ENCODE peak calls at places on chromosomes 7 and 10, in seven cellular contexts. One of them, this sample, is unnamed.

GRCh38 chr7:155456772-155457543 is 971 bp upstream of the EN2 start:
- DNase-seq in foreskin fibroblast: peak
- DNase-seq in GM13977: peak
- DNase-seq in endodermal cell: peak
- DNase-seq in tibial nerve: peak
- DNase-seq in endothelial cell: peak
- DNase-seq in astrocyte of the spinal cord: peak
- DNase-seq in this sample: no peak

GRCh38 chr7:22193361-22194016 is 163.5 kb downstream of the RAPGEF5 start:
- DNase-seq in foreskin fibroblast: peak
- DNase-seq in GM13977: no peak
- DNase-seq in endodermal cell: peak
- DNase-seq in tibial nerve: no peak
- DNase-seq in endothelial cell: peak
- DNase-seq in astrocyte of the spinal cord: peak
- DNase-seq in this sample: no peak

GRCh38 chr10:18822156-18822555 is 162.9 kb downstream of the ARL5B start:
- DNase-seq in foreskin fibroblast: no peak
- DNase-seq in GM13977: no peak
- DNase-seq in endodermal cell: peak
- DNase-seq in tibial nerve: no peak
- DNase-seq in endothelial cell: peak
- DNase-seq in astrocyte of the spinal cord: peak
- DNase-seq in this sample: no peak

GRCh38 chr7:56009695-56010094 is 41.5 kb downstream of the PSPH start:
- DNase-seq in foreskin fibroblast: no peak
- DNase-seq in GM13977: no peak
- DNase-seq in endodermal cell: no peak
- DNase-seq in tibial nerve: no peak
- DNase-seq in endothelial cell: no peak
- DNase-seq in astrocyte of the spinal cord: peak
- DNase-seq in this sample: no peak

GRCh38 chr7:103447073-103447960 is 1.3 kb upstream of the SLC26A5 start:
- DNase-seq in foreskin fibroblast: peak
- DNase-seq in GM13977: peak
- DNase-seq in endodermal cell: peak
- DNase-seq in tibial nerve: no peak
- DNase-seq in endothelial cell: peak
- DNase-seq in astrocyte of the spinal cord: peak
- DNase-seq in this sample: no peak

GRCh38 chr7:55367283-55367840 is 2.2 kb downstream of the LANCL2 start:
- DNase-seq in foreskin fibroblast: no peak
- DNase-seq in GM13977: no peak
- DNase-seq in endodermal cell: no peak
- DNase-seq in tibial nerve: no peak
- DNase-seq in endothelial cell: no peak
- DNase-seq in astrocyte of the spinal cord: no peak
- DNase-seq in this sample: no peak

GRCh38 chr10:98172073-98172472 is 37.6 kb downstream of the R3HCC1L start:
- DNase-seq in foreskin fibroblast: no peak
- DNase-seq in GM13977: no peak
- DNase-seq in endodermal cell: no peak
- DNase-seq in tibial nerve: peak
- DNase-seq in endothelial cell: no peak
- DNase-seq in astrocyte of the spinal cord: peak
- DNase-seq in this sample: no peak

GRCh38 chr10:15163261-15163864 is 5.1 kb downstream of the NMT2 start:
- DNase-seq in foreskin fibroblast: no peak
- DNase-seq in GM13977: no peak
- DNase-seq in endodermal cell: no peak
- DNase-seq in tibial nerve: no peak
- DNase-seq in endothelial cell: no peak
- DNase-seq in astrocyte of the spinal cord: no peak
- DNase-seq in this sample: no peak

DNA sequence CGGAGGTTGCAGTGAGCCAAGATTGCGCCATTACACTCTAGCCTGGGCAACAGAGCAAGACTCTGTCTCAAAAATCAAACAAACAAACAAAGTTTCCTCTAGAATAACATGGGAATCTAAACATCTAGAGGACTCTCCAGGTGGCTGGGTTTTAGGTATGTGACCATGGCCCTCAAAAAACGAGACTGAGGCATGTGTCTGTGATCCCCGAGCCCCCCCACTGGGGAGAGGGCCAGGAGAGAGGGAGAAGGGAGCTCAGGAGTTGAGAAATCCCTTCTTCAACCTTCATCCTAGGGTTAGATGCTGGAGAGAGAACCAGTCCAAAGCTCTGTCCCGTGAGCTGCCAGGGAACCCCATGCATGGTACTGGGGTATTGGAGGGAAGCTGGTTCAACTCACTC is 188.0 kb upstream of the LYZL2 start:
- DNase-seq in foreskin fibroblast: no peak
- DNase-seq in GM13977: no peak
- DNase-seq in endodermal cell: no peak
- DNase-seq in tibial nerve: no peak
- DNase-seq in endothelial cell: no peak
- DNase-seq in astrocyte of the spinal cord: no peak
- DNase-seq in this sample: no peak
- TF ChIP-seq CTCF in foreskin fibroblast: no peak
- TF ChIP-seq CTCF in GM13977: no peak
- TF ChIP-seq CTCF in endodermal cell: no peak
- TF ChIP-seq CTCF in tibial nerve: no peak
- TF ChIP-seq CTCF in endothelial cell: no peak
- TF ChIP-seq CTCF in astrocyte of the spinal cord: no peak
- TF ChIP-seq CTCF in this sample: no peak

DNA sequence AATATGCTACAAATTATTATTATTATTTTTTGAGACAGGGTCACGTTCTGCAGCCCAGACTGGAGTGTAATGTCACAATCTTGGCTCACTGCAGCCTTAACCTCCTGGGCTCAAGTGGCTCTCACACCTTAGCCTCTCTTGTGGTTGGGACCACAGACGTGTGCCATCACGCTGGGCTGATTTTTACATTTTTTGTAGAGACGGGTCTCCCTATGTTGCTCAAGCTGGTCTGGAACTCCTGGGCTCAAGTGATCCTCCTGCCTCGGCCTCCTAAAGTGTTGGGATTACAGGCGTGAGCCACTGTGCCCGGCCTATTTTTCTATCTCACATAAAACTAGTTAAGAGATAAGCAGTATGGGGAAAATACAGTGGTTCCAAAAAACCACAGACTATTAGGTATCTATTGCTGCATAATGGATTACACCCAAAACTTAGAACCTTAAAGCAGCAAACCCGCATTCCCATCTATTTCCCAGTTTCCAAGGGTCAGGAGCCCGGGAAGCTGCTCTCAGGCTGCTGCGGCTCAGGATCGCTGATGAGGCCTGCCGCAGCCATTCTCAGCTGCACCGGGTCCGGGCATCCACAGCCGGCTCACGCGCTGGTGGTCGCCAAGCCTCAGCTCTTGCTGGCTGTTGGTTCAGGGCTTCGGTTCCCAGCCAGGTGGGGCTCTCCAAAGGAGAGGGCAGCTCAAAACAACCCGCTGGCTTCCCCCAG is 128.3 kb downstream of the UBE2H start:
- DNase-seq in foreskin fibroblast: no peak
- DNase-seq in GM13977: no peak
- DNase-seq in endodermal cell: peak
- DNase-seq in tibial nerve: no peak
- DNase-seq in endothelial cell: no peak
- DNase-seq in astrocyte of the spinal cord: no peak
- DNase-seq in this sample: no peak
- TF ChIP-seq CTCF in foreskin fibroblast: no peak
- TF ChIP-seq CTCF in GM13977: no peak
- TF ChIP-seq CTCF in endodermal cell: peak
- TF ChIP-seq CTCF in tibial nerve: no peak
- TF ChIP-seq CTCF in endothelial cell: no peak
- TF ChIP-seq CTCF in astrocyte of the spinal cord: no peak
- TF ChIP-seq CTCF in this sample: no peak

GRCh38 chr7:44348851-44349781 is 23.7 kb upstream of the CAMK2B start:
- DNase-seq in foreskin fibroblast: no peak
- DNase-seq in GM13977: no peak
- DNase-seq in endodermal cell: peak
- DNase-seq in tibial nerve: no peak
- DNase-seq in endothelial cell: no peak
- DNase-seq in astrocyte of the spinal cord: no peak
- DNase-seq in this sample: no peak
- TF ChIP-seq CTCF in foreskin fibroblast: no peak
- TF ChIP-seq CTCF in GM13977: no peak
- TF ChIP-seq CTCF in endodermal cell: peak
- TF ChIP-seq CTCF in tibial nerve: no peak
- TF ChIP-seq CTCF in endothelial cell: no peak
- TF ChIP-seq CTCF in astrocyte of the spinal cord: no peak
- TF ChIP-seq CTCF in this sample: no peak

DNA sequence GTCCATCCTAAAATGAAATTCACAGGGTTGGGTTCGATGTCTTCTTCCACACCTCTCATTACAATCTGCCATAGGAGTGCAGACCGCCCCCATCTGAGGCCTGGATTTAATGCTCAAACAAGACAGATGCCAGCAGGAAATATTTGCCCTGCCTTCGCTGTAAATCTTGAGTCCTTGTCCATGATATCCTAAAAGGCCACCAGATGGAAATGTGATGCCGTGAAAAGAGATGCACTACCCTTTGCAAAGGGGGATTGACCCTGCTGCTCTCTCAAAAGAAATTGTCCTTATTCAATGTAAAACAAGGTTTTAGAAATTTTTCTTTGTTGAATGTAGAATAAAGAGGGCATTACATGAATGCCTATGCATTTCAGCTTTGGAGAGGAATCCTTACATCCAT is 37.5 kb downstream of the AGAP4 start:
- DNase-seq in foreskin fibroblast: no peak
- DNase-seq in GM13977: no peak
- DNase-seq in endodermal cell: peak
- DNase-seq in tibial nerve: no peak
- DNase-seq in endothelial cell: no peak
- DNase-seq in astrocyte of the spinal cord: no peak
- DNase-seq in this sample: no peak
- TF ChIP-seq CTCF in foreskin fibroblast: no peak
- TF ChIP-seq CTCF in GM13977: no peak
- TF ChIP-seq CTCF in endodermal cell: peak
- TF ChIP-seq CTCF in tibial nerve: no peak
- TF ChIP-seq CTCF in endothelial cell: no peak
- TF ChIP-seq CTCF in astrocyte of the spinal cord: no peak
- TF ChIP-seq CTCF in this sample: no peak

DNA sequence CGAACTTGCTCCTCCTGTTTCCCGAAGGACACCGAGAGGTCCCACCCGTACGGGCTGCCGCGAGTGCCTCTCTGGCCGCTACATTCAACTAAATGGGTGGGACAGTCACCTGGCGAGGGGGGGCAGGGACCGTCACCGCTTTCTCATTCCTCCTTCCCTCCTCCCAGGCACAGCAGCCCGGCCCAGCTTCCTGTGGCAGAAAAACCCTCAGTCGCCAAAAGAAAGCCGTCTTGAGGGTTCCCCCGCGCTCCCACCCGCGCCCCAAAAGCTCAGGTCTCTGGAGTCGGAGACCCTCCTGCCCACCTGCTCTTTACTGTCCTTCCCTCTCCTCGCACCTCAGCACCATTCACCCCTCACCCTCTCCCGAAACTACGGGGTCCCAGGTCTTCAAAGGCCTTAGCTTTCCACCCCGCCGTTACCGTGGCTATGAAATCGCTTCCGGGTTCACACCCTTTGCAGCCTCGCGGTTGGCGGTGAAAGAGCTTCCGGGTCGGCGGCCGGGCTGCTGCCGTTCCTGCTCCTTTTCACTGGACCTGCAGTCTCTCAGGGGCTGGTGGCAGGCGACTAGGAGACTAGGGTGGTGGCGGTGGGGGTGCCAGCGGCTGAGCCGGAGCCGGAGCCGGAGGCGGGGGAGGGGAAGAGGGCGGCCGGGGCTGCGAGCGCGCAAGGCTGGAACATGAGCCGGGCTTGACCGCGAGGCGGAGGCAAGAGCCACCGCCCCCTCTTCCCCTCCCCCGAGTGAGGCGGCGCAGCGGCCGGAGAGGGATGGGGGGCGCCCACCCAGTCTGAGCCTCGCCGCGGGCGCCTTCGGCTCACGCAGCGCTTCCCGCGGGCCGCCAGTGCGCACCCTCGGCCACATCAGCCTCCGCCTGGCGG is at the start of the genes ANKIB1 and KRIT1:
- DNase-seq in foreskin fibroblast: peak
- DNase-seq in GM13977: peak
- DNase-seq in endodermal cell: peak
- DNase-seq in tibial nerve: peak
- DNase-seq in endothelial cell: peak
- DNase-seq in astrocyte of the spinal cord: peak
- DNase-seq in this sample: peak
- TF ChIP-seq CTCF in foreskin fibroblast: no peak
- TF ChIP-seq CTCF in GM13977: peak
- TF ChIP-seq CTCF in endodermal cell: peak
- TF ChIP-seq CTCF in tibial nerve: no peak
- TF ChIP-seq CTCF in endothelial cell: no peak
- TF ChIP-seq CTCF in astrocyte of the spinal cord: peak
- TF ChIP-seq CTCF in this sample: peak

GRCh38 chr7:29611941-29612527 is 48.4 kb downstream of the PRR15 start:
- DNase-seq in foreskin fibroblast: no peak
- DNase-seq in GM13977: no peak
- DNase-seq in endodermal cell: no peak
- DNase-seq in tibial nerve: no peak
- DNase-seq in endothelial cell: no peak
- DNase-seq in astrocyte of the spinal cord: no peak
- DNase-seq in this sample: no peak
- TF ChIP-seq CTCF in foreskin fibroblast: no peak
- TF ChIP-seq CTCF in GM13977: no peak
- TF ChIP-seq CTCF in endodermal cell: no peak
- TF ChIP-seq CTCF in tibial nerve: no peak
- TF ChIP-seq CTCF in endothelial cell: no peak
- TF ChIP-seq CTCF in astrocyte of the spinal cord: no peak
- TF ChIP-seq CTCF in this sample: no peak

DNA sequence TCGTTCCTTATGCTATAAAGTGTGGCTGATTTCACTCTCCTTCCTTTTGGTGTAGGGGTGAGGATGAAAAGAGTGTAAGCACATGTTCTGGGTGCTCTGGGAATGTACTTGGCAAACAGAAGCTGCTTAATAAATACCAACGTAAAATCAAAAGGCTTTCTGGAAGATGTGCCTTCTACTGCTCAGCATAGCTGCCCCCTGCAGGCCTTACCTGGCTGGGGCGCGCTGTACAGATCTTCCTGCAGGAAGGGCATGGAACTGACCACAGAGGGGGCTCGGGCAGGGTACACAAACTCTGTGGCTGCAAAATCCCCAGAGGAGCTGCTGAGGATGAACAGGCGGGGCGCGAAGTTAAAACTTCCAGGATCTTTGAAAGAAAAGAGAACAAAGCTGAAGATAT is 169.4 kb downstream of the SVIL start:
- DNase-seq in foreskin fibroblast: no peak
- DNase-seq in GM13977: no peak
- DNase-seq in endodermal cell: peak
- DNase-seq in tibial nerve: no peak
- DNase-seq in endothelial cell: no peak
- DNase-seq in astrocyte of the spinal cord: no peak
- DNase-seq in this sample: no peak
- TF ChIP-seq CTCF in foreskin fibroblast: peak
- TF ChIP-seq CTCF in GM13977: peak
- TF ChIP-seq CTCF in endodermal cell: peak
- TF ChIP-seq CTCF in tibial nerve: no peak
- TF ChIP-seq CTCF in endothelial cell: no peak
- TF ChIP-seq CTCF in astrocyte of the spinal cord: peak
- TF ChIP-seq CTCF in this sample: no peak

This sample was measured in AG09309.